ENCODE peak calls at places on chromosome 15, in nine cellular contexts. One of them, this sample, is unnamed.

GRCh38 chr15:96625251-96625650 is 294.8 kb downstream of the NR2F2 start:
- DNase-seq in central memory CD4-positive, alpha-beta T cell: no peak
- DNase-seq in T-helper 1 cell: no peak
- DNase-seq in GM04503: no peak
- DNase-seq in M059J: peak
- DNase-seq in dermis microvascular lymphatic vessel endothelial cell: no peak
- DNase-seq in uterus: no peak
- DNase-seq in bronchial epithelial cell: no peak
- DNase-seq in PC-3: no peak
- DNase-seq in this sample: no peak

GRCh38 chr15:96102631-96103030 is 227.9 kb upstream of the NR2F2 start:
- DNase-seq in central memory CD4-positive, alpha-beta T cell: no peak
- DNase-seq in T-helper 1 cell: no peak
- DNase-seq in GM04503: no peak
- DNase-seq in M059J: peak
- DNase-seq in dermis microvascular lymphatic vessel endothelial cell: no peak
- DNase-seq in uterus: no peak
- DNase-seq in bronchial epithelial cell: no peak
- DNase-seq in PC-3: peak
- DNase-seq in this sample: no peak

GRCh38 chr15:38692789-38693062 is 128.1 kb upstream of the RASGRP1 start:
- DNase-seq in central memory CD4-positive, alpha-beta T cell: no peak
- DNase-seq in T-helper 1 cell: no peak
- DNase-seq in GM04503: no peak
- DNase-seq in M059J: no peak
- DNase-seq in dermis microvascular lymphatic vessel endothelial cell: no peak
- DNase-seq in uterus: no peak
- DNase-seq in bronchial epithelial cell: no peak
- DNase-seq in PC-3: no peak
- DNase-seq in this sample: no peak

GRCh38 chr15:25947336-25948080 is 84.4 kb upstream of the ATP10A start:
- DNase-seq in central memory CD4-positive, alpha-beta T cell: no peak
- DNase-seq in T-helper 1 cell: no peak
- DNase-seq in GM04503: no peak
- DNase-seq in M059J: peak
- DNase-seq in dermis microvascular lymphatic vessel endothelial cell: no peak
- DNase-seq in uterus: no peak
- DNase-seq in bronchial epithelial cell: no peak
- DNase-seq in PC-3: peak
- DNase-seq in this sample: no peak

GRCh38 chr15:99509686-99510461 is 55.9 kb upstream of the MEF2A start:
- DNase-seq in central memory CD4-positive, alpha-beta T cell: no peak
- DNase-seq in T-helper 1 cell: no peak
- DNase-seq in GM04503: no peak
- DNase-seq in M059J: no peak
- DNase-seq in dermis microvascular lymphatic vessel endothelial cell: no peak
- DNase-seq in uterus: no peak
- DNase-seq in bronchial epithelial cell: no peak
- DNase-seq in PC-3: no peak
- DNase-seq in this sample: no peak

GRCh38 chr15:77533530-77533929 is 99.2 kb downstream of the LINGO1 start:
- DNase-seq in central memory CD4-positive, alpha-beta T cell: no peak
- DNase-seq in T-helper 1 cell: no peak
- DNase-seq in GM04503: no peak
- DNase-seq in M059J: no peak
- DNase-seq in dermis microvascular lymphatic vessel endothelial cell: no peak
- DNase-seq in uterus: no peak
- DNase-seq in bronchial epithelial cell: no peak
- DNase-seq in PC-3: no peak
- DNase-seq in this sample: no peak

GRCh38 chr15:74988007-74988800 is 7.2 kb upstream of the SCAMP5 start:
- DNase-seq in central memory CD4-positive, alpha-beta T cell: no peak
- DNase-seq in T-helper 1 cell: no peak
- DNase-seq in GM04503: no peak
- DNase-seq in M059J: peak
- DNase-seq in dermis microvascular lymphatic vessel endothelial cell: peak
- DNase-seq in uterus: no peak
- DNase-seq in bronchial epithelial cell: peak
- DNase-seq in PC-3: peak
- DNase-seq in this sample: no peak

GRCh38 chr15:97615114-97615513 is 345.4 kb upstream of the ARRDC4 start:
- DNase-seq in central memory CD4-positive, alpha-beta T cell: no peak
- DNase-seq in T-helper 1 cell: no peak
- DNase-seq in GM04503: no peak
- DNase-seq in M059J: no peak
- DNase-seq in dermis microvascular lymphatic vessel endothelial cell: no peak
- DNase-seq in uterus: no peak
- DNase-seq in bronchial epithelial cell: no peak
- DNase-seq in PC-3: no peak
- DNase-seq in this sample: no peak

GRCh38 chr15:68583321-68583720 is 4.5 kb downstream of the CORO2B start:
- DNase-seq in central memory CD4-positive, alpha-beta T cell: no peak
- DNase-seq in T-helper 1 cell: no peak
- DNase-seq in GM04503: no peak
- DNase-seq in M059J: no peak
- DNase-seq in dermis microvascular lymphatic vessel endothelial cell: no peak
- DNase-seq in uterus: no peak
- DNase-seq in bronchial epithelial cell: no peak
- DNase-seq in PC-3: no peak
- DNase-seq in this sample: no peak

GRCh38 chr15:22878103-22878502 is 39.6 kb downstream of the NIPA2 start:
- DNase-seq in central memory CD4-positive, alpha-beta T cell: no peak
- DNase-seq in T-helper 1 cell: no peak
- DNase-seq in GM04503: no peak
- DNase-seq in M059J: no peak
- DNase-seq in dermis microvascular lymphatic vessel endothelial cell: no peak
- DNase-seq in uterus: no peak
- DNase-seq in bronchial epithelial cell: peak
- DNase-seq in PC-3: no peak
- DNase-seq in this sample: no peak

GRCh38 chr15:76951161-76951714 is 19.7 kb downstream of the RCN2 start:
- DNase-seq in central memory CD4-positive, alpha-beta T cell: no peak
- DNase-seq in T-helper 1 cell: no peak
- DNase-seq in GM04503: no peak
- DNase-seq in M059J: no peak
- DNase-seq in dermis microvascular lymphatic vessel endothelial cell: no peak
- DNase-seq in uterus: no peak
- DNase-seq in bronchial epithelial cell: no peak
- DNase-seq in PC-3: no peak
- DNase-seq in this sample: no peak